ENCODE peak calls at places on chromosomes 3 and 15, in six cellular contexts. X, R, H, I, S and V are unnamed samples.

GRCh38 chr3:171772427-171773056 is 37.7 kb downstream of the PLD1 start:
- DNase-seq in X (peak), R (peak), H (peak), I (peak), S (no peak), V (peak)

GRCh38 chr15:70266412-70267089 is 168.8 kb upstream of the TLE3 start:
- DNase-seq in X (peak), R (no peak), H (peak), I (no peak), S (no peak), V (no peak)

GRCh38 chr3:126394179-126394976 is at the start of gene CFAP100:
- DNase-seq in X (no peak), R (peak), H (peak), I (no peak), S (no peak), V (peak)

GRCh38 chr3:157294444-157294843 is 134.5 kb upstream of the CCNL1 start:
- DNase-seq in X (no peak), R (no peak), H (no peak), I (no peak), S (no peak), V (no peak)

GRCh38 chr15:53534105-53534839 is 225.2 kb downstream of the WDR72 start:
- DNase-seq in X (no peak), R (no peak), H (no peak), I (no peak), S (no peak), V (no peak)

GRCh38 chr3:194275721-194276120 is 75.4 kb downstream of the CPN2 start:
- DNase-seq in X (peak), R (no peak), H (no peak), I (no peak), S (peak), V (no peak)

GRCh38 chr3:48747015-48747615 is 30.1 kb upstream of the IP6K2 start:
- DNase-seq in X (no peak), R (no peak), H (no peak), I (no peak), S (no peak), V (no peak)

GRCh38 chr3:174620855-174621457 is 238.2 kb upstream of the NAALADL2 start:
- DNase-seq in X (no peak), R (no peak), H (no peak), I (no peak), S (no peak), V (no peak)

GRCh38 chr3:57130426-57131209 is 34.5 kb downstream of the IL17RD start:
- DNase-seq in X (peak), R (peak), H (no peak), I (no peak), S (no peak), V (no peak)

GRCh38 chr3:116384717-116385116 is 60.6 kb downstream of the LSAMP start:
- DNase-seq in X (no peak), R (no peak), H (no peak), I (no peak), S (no peak), V (no peak)

GRCh38 chr15:69393831-69394491 is 20.2 kb upstream of the KIF23 start:
- DNase-seq in X (no peak), R (no peak), H (no peak), I (no peak), S (peak), V (no peak)

GRCh38 chr3:48269592-48269991 is 28.7 kb downstream of the ZNF589 start:
- DNase-seq in X (no peak), R (no peak), H (no peak), I (no peak), S (peak), V (no peak)

GRCh38 chr3:123347205-123347604 is 101.7 kb downstream of the ADCY5 start:
- DNase-seq in X (no peak), R (no peak), H (no peak), I (no peak), S (no peak), V (peak)

GRCh38 chr3:51966941-51967383 is 292 bp downstream of the PCBP4 start:
- DNase-seq in X (no peak), R (no peak), H (no peak), I (no peak), S (no peak), V (no peak)

GRCh38 chr3:117892991-117893390 is 1141.7 kb downstream of the IGSF11 start:
- DNase-seq in X (no peak), R (no peak), H (peak), I (no peak), S (no peak), V (no peak)

GRCh38 chr15:82808634-82809041 is 790 bp upstream of the WHAMM start:
- DNase-seq in X (no peak), R (no peak), H (no peak), I (no peak), S (no peak), V (no peak)

GRCh38 chr3:10395671-10396070 is 74.8 kb upstream of the SEC13 start:
- DNase-seq in X (peak), R (no peak), H (no peak), I (no peak), S (no peak), V (no peak)

GRCh38 chr15:49406352-49407118 is 16.5 kb upstream of the FGF7 start:
- DNase-seq in X (no peak), R (no peak), H (no peak), I (no peak), S (no peak), V (no peak)

GRCh38 chr15:39509941-39510845 is 70.7 kb upstream of the THBS1 start:
- DNase-seq in X (peak), R (no peak), H (no peak), I (no peak), S (no peak), V (no peak)

GRCh38 chr3:190983875-190984274 is 121.4 kb upstream of the GMNC start:
- DNase-seq in X (no peak), R (no peak), H (no peak), I (no peak), S (no peak), V (no peak)

GRCh38 chr3:53008932-53009331 is 36.9 kb downstream of the SFMBT1 start:
- DNase-seq in X (no peak), R (no peak), H (no peak), I (no peak), S (no peak), V (no peak)

GRCh38 chr3:28286595-28286994 is 45.2 kb downstream of the CMC1 start:
- DNase-seq in X (no peak), R (no peak), H (peak), I (no peak), S (no peak), V (peak)

GRCh38 chr3:58237238-58237939 is at the start of gene ABHD6:
- DNase-seq in X (peak), R (peak), H (peak), I (peak), S (peak), V (peak)

GRCh38 chr15:68420186-68420684 is 11.7 kb downstream of the ITGA11 start:
- DNase-seq in X (no peak), R (no peak), H (no peak), I (no peak), S (peak), V (no peak)

GRCh38 chr15:100627789-100628395 is 25.5 kb downstream of the ASB7 start:
- DNase-seq in X (peak), R (peak), H (peak), I (peak), S (peak), V (peak)

GRCh38 chr3:29373016-29373690 is 92.3 kb downstream of the RBMS3 start:
- DNase-seq in X (no peak), R (no peak), H (peak), I (no peak), S (no peak), V (no peak)